ENCODE peak calls at places on chromosomes 13 and 19, in seven cellular contexts. One of them, this sample, is unnamed.

GRCh38 chr19:4988770-4989251 is 19.9 kb downstream of the KDM4B start:
- DNase-seq in heart left ventricle: peak
- DNase-seq in NB4: no peak
- DNase-seq in transverse colon: peak
- DNase-seq in tibial nerve: no peak
- DNase-seq in right lobe of liver: no peak
- DNase-seq in body of pancreas: no peak
- DNase-seq in this sample: peak

GRCh38 chr19:4839192-4839591 is 7.7 kb upstream of the TICAM1 start:
- DNase-seq in heart left ventricle: no peak
- DNase-seq in NB4: no peak
- DNase-seq in transverse colon: no peak
- DNase-seq in tibial nerve: no peak
- DNase-seq in right lobe of liver: no peak
- DNase-seq in body of pancreas: no peak
- DNase-seq in this sample: no peak

GRCh38 chr13:79997244-79997643 is 343.7 kb downstream of the SPRY2 start:
- DNase-seq in heart left ventricle: no peak
- DNase-seq in NB4: no peak
- DNase-seq in transverse colon: no peak
- DNase-seq in tibial nerve: no peak
- DNase-seq in right lobe of liver: no peak
- DNase-seq in body of pancreas: no peak
- DNase-seq in this sample: no peak

GRCh38 chr13:70841240-70842061 is 733.2 kb upstream of the KLHL1 start:
- DNase-seq in heart left ventricle: no peak
- DNase-seq in NB4: no peak
- DNase-seq in transverse colon: no peak
- DNase-seq in tibial nerve: no peak
- DNase-seq in right lobe of liver: no peak
- DNase-seq in body of pancreas: no peak
- DNase-seq in this sample: no peak

GRCh38 chr13:79775830-79776229 is 294.9 kb downstream of the NDFIP2 start:
- DNase-seq in heart left ventricle: peak
- DNase-seq in NB4: peak
- DNase-seq in transverse colon: peak
- DNase-seq in tibial nerve: no peak
- DNase-seq in right lobe of liver: no peak
- DNase-seq in body of pancreas: peak
- DNase-seq in this sample: no peak

GRCh38 chr19:11942843-11943108 is 17.9 kb downstream of the ZNF700 start:
- DNase-seq in heart left ventricle: no peak
- DNase-seq in NB4: peak
- DNase-seq in transverse colon: no peak
- DNase-seq in tibial nerve: no peak
- DNase-seq in right lobe of liver: no peak
- DNase-seq in body of pancreas: no peak
- DNase-seq in this sample: no peak

GRCh38 chr13:59744747-59745394 is 418.9 kb downstream of the DIAPH3 start:
- DNase-seq in heart left ventricle: no peak
- DNase-seq in NB4: no peak
- DNase-seq in transverse colon: no peak
- DNase-seq in tibial nerve: no peak
- DNase-seq in right lobe of liver: no peak
- DNase-seq in body of pancreas: no peak
- DNase-seq in this sample: no peak

GRCh38 chr19:2806736-2807378 is 12.8 kb upstream of the ZNF554 start:
- DNase-seq in heart left ventricle: peak
- DNase-seq in NB4: no peak
- DNase-seq in transverse colon: no peak
- DNase-seq in tibial nerve: no peak
- DNase-seq in right lobe of liver: no peak
- DNase-seq in body of pancreas: no peak
- DNase-seq in this sample: no peak

GRCh38 chr19:30693179-30693578 is 321.0 kb downstream of the ZNF536 start:
- DNase-seq in heart left ventricle: no peak
- DNase-seq in NB4: no peak
- DNase-seq in transverse colon: no peak
- DNase-seq in tibial nerve: no peak
- DNase-seq in right lobe of liver: no peak
- DNase-seq in body of pancreas: no peak
- DNase-seq in this sample: no peak

GRCh38 chr19:2115911-2116426 is 19.3 kb downstream of the IZUMO4 start:
- DNase-seq in heart left ventricle: no peak
- DNase-seq in NB4: no peak
- DNase-seq in transverse colon: no peak
- DNase-seq in tibial nerve: no peak
- DNase-seq in right lobe of liver: no peak
- DNase-seq in body of pancreas: no peak
- DNase-seq in this sample: no peak

GRCh38 chr13:77872995-77873394 is 45.6 kb downstream of the EDNRB start:
- DNase-seq in heart left ventricle: no peak
- DNase-seq in NB4: no peak
- DNase-seq in transverse colon: no peak
- DNase-seq in tibial nerve: no peak
- DNase-seq in right lobe of liver: no peak
- DNase-seq in body of pancreas: no peak
- DNase-seq in this sample: no peak

GRCh38 chr13:44934724-44935123 is 54.5 kb downstream of the NUFIP1 start:
- DNase-seq in heart left ventricle: no peak
- DNase-seq in NB4: peak
- DNase-seq in transverse colon: no peak
- DNase-seq in tibial nerve: no peak
- DNase-seq in right lobe of liver: no peak
- DNase-seq in body of pancreas: no peak
- DNase-seq in this sample: no peak

GRCh38 chr13:26117620-26118019 is 65.8 kb upstream of the SHISA2 start:
- DNase-seq in heart left ventricle: no peak
- DNase-seq in NB4: no peak
- DNase-seq in transverse colon: no peak
- DNase-seq in tibial nerve: no peak
- DNase-seq in right lobe of liver: no peak
- DNase-seq in body of pancreas: no peak
- DNase-seq in this sample: no peak

GRCh38 chr13:109740121-109740520 is 46.3 kb downstream of the IRS2 start:
- DNase-seq in heart left ventricle: no peak
- DNase-seq in NB4: no peak
- DNase-seq in transverse colon: no peak
- DNase-seq in tibial nerve: no peak
- DNase-seq in right lobe of liver: no peak
- DNase-seq in body of pancreas: no peak
- DNase-seq in this sample: no peak

GRCh38 chr13:109740721-109741120 is 45.7 kb downstream of the IRS2 start:
- DNase-seq in heart left ventricle: no peak
- DNase-seq in NB4: no peak
- DNase-seq in transverse colon: no peak
- DNase-seq in tibial nerve: no peak
- DNase-seq in right lobe of liver: no peak
- DNase-seq in body of pancreas: no peak
- DNase-seq in this sample: no peak

GRCh38 chr13:109737606-109738005 is 48.8 kb downstream of the IRS2 start:
- DNase-seq in heart left ventricle: no peak
- DNase-seq in NB4: no peak
- DNase-seq in transverse colon: no peak
- DNase-seq in tibial nerve: no peak
- DNase-seq in right lobe of liver: no peak
- DNase-seq in body of pancreas: no peak
- DNase-seq in this sample: no peak

GRCh38 chr13:109737046-109737573 is 49.3 kb downstream of the IRS2 start:
- DNase-seq in heart left ventricle: no peak
- DNase-seq in NB4: no peak
- DNase-seq in transverse colon: no peak
- DNase-seq in tibial nerve: no peak
- DNase-seq in right lobe of liver: no peak
- DNase-seq in body of pancreas: no peak
- DNase-seq in this sample: no peak

DNA sequence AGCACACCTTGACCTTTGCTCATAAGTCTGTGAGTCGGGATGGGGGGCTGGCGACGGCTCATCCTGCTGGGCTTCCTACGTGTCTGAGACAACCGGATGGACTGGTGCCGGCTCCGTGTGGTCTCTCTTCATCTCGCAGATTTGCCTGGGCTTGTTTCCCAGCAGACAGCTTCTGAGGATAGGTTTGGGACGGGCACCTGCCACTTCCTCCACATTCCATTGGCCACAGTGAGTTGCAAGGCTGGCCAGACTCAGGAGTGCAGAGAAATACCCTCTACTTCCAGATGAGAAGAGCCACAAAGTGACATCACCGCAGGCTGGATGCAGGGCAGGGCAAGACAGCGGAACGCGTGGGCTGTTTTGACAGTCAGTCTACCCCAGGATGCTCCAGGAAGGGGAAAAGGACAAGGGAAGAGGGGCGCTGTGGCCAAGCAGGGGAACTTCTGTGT is 48.1 kb downstream of the IRS2 start:
- DNase-seq in heart left ventricle: no peak
- DNase-seq in NB4: no peak
- DNase-seq in transverse colon: no peak
- DNase-seq in tibial nerve: no peak
- DNase-seq in right lobe of liver: no peak
- DNase-seq in body of pancreas: no peak
- DNase-seq in this sample: no peak
- H3K4me3 ChIP-seq in heart left ventricle: no peak
- H3K4me3 ChIP-seq in NB4: no peak
- H3K4me3 ChIP-seq in transverse colon: no peak
- H3K4me3 ChIP-seq in tibial nerve: no peak
- H3K4me3 ChIP-seq in right lobe of liver: no peak
- H3K4me3 ChIP-seq in body of pancreas: no peak
- H3K4me3 ChIP-seq in this sample: no peak

DNA sequence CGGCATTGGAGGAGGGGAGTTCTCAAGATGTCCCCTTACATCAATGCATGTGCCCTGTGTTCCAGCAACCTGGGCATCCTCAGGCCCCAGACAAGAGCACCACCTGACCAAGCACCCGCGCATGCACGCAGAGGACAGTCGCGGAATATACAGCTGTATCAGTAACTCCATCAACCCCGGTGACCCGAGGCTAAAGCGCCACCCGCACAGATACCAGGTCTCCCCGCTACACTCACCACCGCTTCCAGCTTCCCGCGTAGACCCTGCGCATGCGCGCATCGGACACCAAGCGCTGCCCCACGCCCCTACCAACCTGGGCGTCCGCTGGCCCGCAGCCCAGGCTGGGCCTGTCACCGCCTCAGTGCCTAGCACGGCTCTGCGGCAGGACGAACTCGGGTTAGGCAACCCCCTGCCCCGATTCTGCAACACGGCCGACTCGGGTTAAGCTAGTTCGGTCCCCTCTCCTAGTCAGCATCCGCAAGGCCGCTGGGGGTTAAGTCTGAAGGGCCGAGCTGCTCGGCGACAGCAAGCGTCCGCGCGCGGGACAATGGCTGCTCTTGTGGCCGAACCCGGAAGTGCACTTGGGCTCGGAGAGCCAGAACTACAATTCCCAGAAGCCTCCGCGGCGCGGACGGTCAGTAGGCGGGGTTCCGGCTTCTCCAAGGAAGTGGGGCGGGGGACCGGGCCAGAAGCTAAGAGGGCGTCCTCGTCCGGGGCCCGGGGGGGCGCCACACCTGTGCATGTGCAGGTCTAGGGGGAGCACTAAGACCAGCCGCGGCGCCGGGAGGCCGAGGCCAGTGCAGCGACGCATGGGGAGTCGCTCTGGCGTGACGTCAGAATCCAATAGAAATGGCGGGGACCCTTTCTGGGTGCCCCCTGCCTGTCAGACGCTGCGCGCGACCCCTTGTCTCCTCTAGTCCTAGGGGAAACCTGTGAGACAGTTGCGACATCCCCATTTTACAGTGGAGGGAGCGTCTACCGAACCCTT is at the start of gene ZNF180:
- DNase-seq in heart left ventricle: peak
- DNase-seq in NB4: peak
- DNase-seq in transverse colon: peak
- DNase-seq in tibial nerve: peak
- DNase-seq in right lobe of liver: peak
- DNase-seq in body of pancreas: peak
- DNase-seq in this sample: peak
- TF ChIP-seq POLR2A in heart left ventricle: peak
- TF ChIP-seq POLR2A in NB4: peak
- TF ChIP-seq POLR2A in transverse colon: peak
- TF ChIP-seq POLR2A in tibial nerve: peak
- TF ChIP-seq POLR2A in right lobe of liver: peak
- TF ChIP-seq POLR2A in body of pancreas: peak
- TF ChIP-seq POLR2A in this sample: no peak

DNA sequence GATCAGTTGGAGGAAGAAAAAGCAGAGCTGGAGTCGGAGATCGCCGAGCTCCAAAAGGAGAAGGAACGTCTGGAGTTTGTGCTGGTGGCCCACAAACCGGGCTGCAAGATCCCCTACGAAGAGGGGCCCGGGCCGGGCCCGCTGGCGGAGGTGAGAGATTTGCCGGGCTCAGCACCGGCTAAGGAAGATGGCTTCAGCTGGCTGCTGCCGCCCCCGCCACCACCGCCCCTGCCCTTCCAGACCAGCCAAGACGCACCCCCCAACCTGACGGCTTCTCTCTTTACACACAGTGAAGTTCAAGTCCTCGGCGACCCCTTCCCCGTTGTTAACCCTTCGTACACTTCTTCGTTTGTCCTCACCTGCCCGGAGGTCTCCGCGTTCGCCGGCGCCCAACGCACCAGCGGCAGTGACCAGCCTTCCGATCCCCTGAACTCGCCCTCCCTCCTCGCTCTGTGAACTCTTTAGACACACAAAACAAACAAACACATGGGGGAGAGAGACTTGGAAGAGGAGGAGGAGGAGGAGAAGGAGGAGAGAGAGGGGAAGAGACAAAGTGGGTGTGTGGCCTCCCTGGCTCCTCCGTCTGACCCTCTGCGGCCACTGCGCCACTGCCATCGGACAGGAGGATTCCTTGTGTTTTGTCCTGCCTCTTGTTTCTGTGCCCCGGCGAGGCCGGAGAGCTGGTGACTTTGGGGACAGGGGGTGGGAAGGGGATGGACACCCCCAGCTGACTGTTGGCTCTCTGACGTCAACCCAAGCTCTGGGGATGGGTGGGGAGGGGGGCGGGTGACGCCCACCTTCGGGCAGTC is 5.0 kb downstream of the FOSB start:
- DNase-seq in heart left ventricle: no peak
- DNase-seq in NB4: no peak
- DNase-seq in transverse colon: no peak
- DNase-seq in tibial nerve: no peak
- DNase-seq in right lobe of liver: no peak
- DNase-seq in body of pancreas: no peak
- DNase-seq in this sample: no peak
- H3K4me3 ChIP-seq in heart left ventricle: peak
- H3K4me3 ChIP-seq in NB4: no peak
- H3K4me3 ChIP-seq in transverse colon: no peak
- H3K4me3 ChIP-seq in tibial nerve: no peak
- H3K4me3 ChIP-seq in right lobe of liver: peak
- H3K4me3 ChIP-seq in body of pancreas: no peak
- H3K4me3 ChIP-seq in this sample: no peak

DNA sequence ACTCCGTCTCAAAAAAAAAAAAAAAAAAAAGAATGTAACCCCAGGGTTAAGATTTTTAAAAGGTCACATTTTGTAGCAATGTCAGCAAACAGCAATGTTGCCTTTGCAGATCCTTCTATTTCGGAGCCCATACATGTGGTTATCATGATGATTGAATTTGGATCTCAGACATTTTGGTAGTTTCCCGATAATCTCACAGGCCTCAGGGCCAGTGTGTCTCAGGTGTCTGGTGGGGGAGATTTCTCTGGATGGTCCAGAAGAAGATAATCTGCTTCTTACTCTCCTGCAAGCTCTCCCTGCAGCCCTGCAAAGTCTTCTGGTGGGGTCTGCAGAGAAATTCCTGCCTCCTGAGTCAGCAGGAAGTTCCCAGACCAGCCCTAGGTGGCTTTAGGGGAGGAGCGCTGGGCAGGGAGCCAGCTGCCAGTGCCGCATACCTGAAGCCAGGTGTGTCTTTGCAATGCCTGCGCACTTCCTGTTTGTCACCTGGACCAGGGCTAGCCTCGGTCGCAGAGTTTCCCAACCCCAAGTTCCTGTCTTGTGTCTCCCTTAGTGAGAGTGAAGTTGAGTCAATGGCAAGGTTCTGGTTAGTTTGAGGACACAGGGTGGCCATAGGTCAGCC is 1.4 kb downstream of the SH2D3A start:
- DNase-seq in heart left ventricle: no peak
- DNase-seq in NB4: no peak
- DNase-seq in transverse colon: peak
- DNase-seq in tibial nerve: no peak
- DNase-seq in right lobe of liver: peak
- DNase-seq in body of pancreas: peak
- DNase-seq in this sample: peak
- TF ChIP-seq POLR2A in heart left ventricle: no peak
- TF ChIP-seq POLR2A in NB4: no peak
- TF ChIP-seq POLR2A in transverse colon: peak
- TF ChIP-seq POLR2A in tibial nerve: no peak
- TF ChIP-seq POLR2A in right lobe of liver: no peak
- TF ChIP-seq POLR2A in body of pancreas: peak
- TF ChIP-seq POLR2A in this sample: no peak

This sample was measured in lower leg skin.